ENCODE peak calls at places on chromosomes 1 and 21, in four cellular contexts. One of them, this sample, is unnamed.
A peak's percentile ranks its signal among the peaks of the same experiment; 100 is the strongest.

GRCh38 chr1:85343612-85344255 is 67.3 kb upstream of the BCL10 start:
- DNase-seq in putamen: no peak
- DNase-seq in activated CD4-positive, alpha-beta T cell treated with anti-CD3 and anti-CD28 coated beads, Interleukin-2, amount 50 U/mL, for 24 hours: no peak
- DNase-seq in cortex of kidney: no peak
- DNase-seq in this sample: no peak

GRCh38 chr1:14909920-14910466 is 243.6 kb upstream of the TMEM51 start:
- DNase-seq in putamen: no peak
- DNase-seq in activated CD4-positive, alpha-beta T cell treated with anti-CD3 and anti-CD28 coated beads, Interleukin-2, amount 50 U/mL, for 24 hours: no peak
- DNase-seq in cortex of kidney: no peak
- DNase-seq in this sample: no peak

GRCh38 chr1:44418022-44418673 is 13.1 kb downstream of the RNF220 start:
- DNase-seq in putamen: no peak
- DNase-seq in activated CD4-positive, alpha-beta T cell treated with anti-CD3 and anti-CD28 coated beads, Interleukin-2, amount 50 U/mL, for 24 hours: no peak
- DNase-seq in cortex of kidney: no peak
- DNase-seq in this sample: no peak

GRCh38 chr1:95048332-95048731 is 24.4 kb downstream of the ALG14 start:
- DNase-seq in putamen: no peak
- DNase-seq in activated CD4-positive, alpha-beta T cell treated with anti-CD3 and anti-CD28 coated beads, Interleukin-2, amount 50 U/mL, for 24 hours: no peak
- DNase-seq in cortex of kidney: no peak
- DNase-seq in this sample: no peak

GRCh38 chr1:218346391-218347204 is 1.5 kb downstream of the TGFB2 start:
- DNase-seq in putamen: no peak
- DNase-seq in activated CD4-positive, alpha-beta T cell treated with anti-CD3 and anti-CD28 coated beads, Interleukin-2, amount 50 U/mL, for 24 hours: no peak
- DNase-seq in cortex of kidney: no peak
- DNase-seq in this sample: no peak

GRCh38 chr1:21669287-21670058 is at the start of gene RAP1GAP:
- DNase-seq in putamen: no peak
- DNase-seq in activated CD4-positive, alpha-beta T cell treated with anti-CD3 and anti-CD28 coated beads, Interleukin-2, amount 50 U/mL, for 24 hours: no peak
- DNase-seq in cortex of kidney: no peak
- DNase-seq in this sample: no peak

GRCh38 chr1:67532452-67533216 is 102.4 kb upstream of the SERBP1 start:
- DNase-seq in putamen: peak; percentile 58
- DNase-seq in activated CD4-positive, alpha-beta T cell treated with anti-CD3 and anti-CD28 coated beads, Interleukin-2, amount 50 U/mL, for 24 hours: no peak
- DNase-seq in cortex of kidney: no peak
- DNase-seq in this sample: peak; percentile 80

GRCh38 chr1:53634571-53634979 is 104.4 kb downstream of the GLIS1 start:
- DNase-seq in putamen: no peak
- DNase-seq in activated CD4-positive, alpha-beta T cell treated with anti-CD3 and anti-CD28 coated beads, Interleukin-2, amount 50 U/mL, for 24 hours: no peak
- DNase-seq in cortex of kidney: no peak
- DNase-seq in this sample: no peak

GRCh38 chr21:37594472-37594951 is 227.9 kb downstream of the DYRK1A start:
- DNase-seq in putamen: no peak
- DNase-seq in activated CD4-positive, alpha-beta T cell treated with anti-CD3 and anti-CD28 coated beads, Interleukin-2, amount 50 U/mL, for 24 hours: no peak
- DNase-seq in cortex of kidney: no peak
- DNase-seq in this sample: no peak

GRCh38 chr1:31095298-31095981 is 29.9 kb upstream of the PUM1 start:
- DNase-seq in putamen: no peak
- DNase-seq in activated CD4-positive, alpha-beta T cell treated with anti-CD3 and anti-CD28 coated beads, Interleukin-2, amount 50 U/mL, for 24 hours: no peak
- DNase-seq in cortex of kidney: no peak
- DNase-seq in this sample: no peak

GRCh38 chr1:97567000-97567749 is 353.7 kb downstream of the DPYD start:
- DNase-seq in putamen: no peak
- DNase-seq in activated CD4-positive, alpha-beta T cell treated with anti-CD3 and anti-CD28 coated beads, Interleukin-2, amount 50 U/mL, for 24 hours: no peak
- DNase-seq in cortex of kidney: no peak
- DNase-seq in this sample: no peak

GRCh38 chr1:151718011-151718431 is 1.4 kb upstream of the CELF3 start:
- DNase-seq in putamen: no peak
- DNase-seq in activated CD4-positive, alpha-beta T cell treated with anti-CD3 and anti-CD28 coated beads, Interleukin-2, amount 50 U/mL, for 24 hours: no peak
- DNase-seq in cortex of kidney: no peak
- DNase-seq in this sample: no peak

GRCh38 chr1:56715161-56715560 is 70.0 kb downstream of the PRKAA2 start:
- DNase-seq in putamen: no peak
- DNase-seq in activated CD4-positive, alpha-beta T cell treated with anti-CD3 and anti-CD28 coated beads, Interleukin-2, amount 50 U/mL, for 24 hours: no peak
- DNase-seq in cortex of kidney: no peak
- DNase-seq in this sample: no peak

GRCh38 chr1:2468041-2468472 is 8.0 kb upstream of the PLCH2 start:
- DNase-seq in putamen: no peak
- DNase-seq in activated CD4-positive, alpha-beta T cell treated with anti-CD3 and anti-CD28 coated beads, Interleukin-2, amount 50 U/mL, for 24 hours: no peak
- DNase-seq in cortex of kidney: no peak
- DNase-seq in this sample: no peak

GRCh38 chr21:41675574-41675973 is 91.3 kb downstream of the RIPK4 start:
- DNase-seq in putamen: no peak
- DNase-seq in activated CD4-positive, alpha-beta T cell treated with anti-CD3 and anti-CD28 coated beads, Interleukin-2, amount 50 U/mL, for 24 hours: no peak
- DNase-seq in cortex of kidney: no peak
- DNase-seq in this sample: no peak

GRCh38 chr1:23525558-23526174 is 5.4 kb downstream of the E2F2 start:
- DNase-seq in putamen: no peak
- DNase-seq in activated CD4-positive, alpha-beta T cell treated with anti-CD3 and anti-CD28 coated beads, Interleukin-2, amount 50 U/mL, for 24 hours: no peak
- DNase-seq in cortex of kidney: no peak
- DNase-seq in this sample: no peak

GRCh38 chr1:155636397-155637153 is 26.6 kb downstream of the MSTO1 start:
- DNase-seq in putamen: no peak
- DNase-seq in activated CD4-positive, alpha-beta T cell treated with anti-CD3 and anti-CD28 coated beads, Interleukin-2, amount 50 U/mL, for 24 hours: no peak
- DNase-seq in cortex of kidney: no peak
- DNase-seq in this sample: no peak

GRCh38 chr1:13749543-13750307 is 49.7 kb downstream of the PRDM2 start:
- DNase-seq in putamen: no peak
- DNase-seq in activated CD4-positive, alpha-beta T cell treated with anti-CD3 and anti-CD28 coated beads, Interleukin-2, amount 50 U/mL, for 24 hours: peak; percentile 27
- DNase-seq in cortex of kidney: no peak
- DNase-seq in this sample: no peak

GRCh38 chr21:35178812-35179211 is 129.7 kb upstream of the RUNX1 start:
- DNase-seq in putamen: no peak
- DNase-seq in activated CD4-positive, alpha-beta T cell treated with anti-CD3 and anti-CD28 coated beads, Interleukin-2, amount 50 U/mL, for 24 hours: no peak
- DNase-seq in cortex of kidney: no peak
- DNase-seq in this sample: peak; percentile 32

GRCh38 chr1:107782192-107782845 is 182.7 kb downstream of the VAV3 start:
- DNase-seq in putamen: peak; percentile 54
- DNase-seq in activated CD4-positive, alpha-beta T cell treated with anti-CD3 and anti-CD28 coated beads, Interleukin-2, amount 50 U/mL, for 24 hours: no peak
- DNase-seq in cortex of kidney: no peak
- DNase-seq in this sample: no peak

GRCh38 chr1:54045487-54045886 is 7.5 kb downstream of the TMEM59 start:
- DNase-seq in putamen: peak; percentile 50
- DNase-seq in activated CD4-positive, alpha-beta T cell treated with anti-CD3 and anti-CD28 coated beads, Interleukin-2, amount 50 U/mL, for 24 hours: no peak
- DNase-seq in cortex of kidney: no peak
- DNase-seq in this sample: no peak

GRCh38 chr1:153260980-153261792 is 1.7 kb downstream of the LORICRIN start:
- DNase-seq in putamen: no peak
- DNase-seq in activated CD4-positive, alpha-beta T cell treated with anti-CD3 and anti-CD28 coated beads, Interleukin-2, amount 50 U/mL, for 24 hours: no peak
- DNase-seq in cortex of kidney: no peak
- DNase-seq in this sample: no peak

GRCh38 chr1:86965012-86965826 is 50.8 kb downstream of the HS2ST1 start:
- DNase-seq in putamen: no peak
- DNase-seq in activated CD4-positive, alpha-beta T cell treated with anti-CD3 and anti-CD28 coated beads, Interleukin-2, amount 50 U/mL, for 24 hours: no peak
- DNase-seq in cortex of kidney: no peak
- DNase-seq in this sample: peak; percentile 24

GRCh38 chr21:36465481-36465880 is 14.4 kb downstream of the CLDN14 start:
- DNase-seq in putamen: no peak
- DNase-seq in activated CD4-positive, alpha-beta T cell treated with anti-CD3 and anti-CD28 coated beads, Interleukin-2, amount 50 U/mL, for 24 hours: no peak
- DNase-seq in cortex of kidney: no peak
- DNase-seq in this sample: no peak

GRCh38 chr1:19949016-19949415 is 25.6 kb upstream of the PLA2G2E start:
- DNase-seq in putamen: no peak
- DNase-seq in activated CD4-positive, alpha-beta T cell treated with anti-CD3 and anti-CD28 coated beads, Interleukin-2, amount 50 U/mL, for 24 hours: no peak
- DNase-seq in cortex of kidney: no peak
- DNase-seq in this sample: peak; percentile 13

GRCh38 chr21:33642896-33643657 is 776 bp downstream of the ITSN1 start:
- DNase-seq in putamen: peak; percentile 17
- DNase-seq in activated CD4-positive, alpha-beta T cell treated with anti-CD3 and anti-CD28 coated beads, Interleukin-2, amount 50 U/mL, for 24 hours: peak; percentile 0
- DNase-seq in cortex of kidney: no peak
- DNase-seq in this sample: no peak

GRCh38 chr21:38807481-38807880 is 1.8 kb downstream of the ETS2 start:
- DNase-seq in putamen: no peak
- DNase-seq in activated CD4-positive, alpha-beta T cell treated with anti-CD3 and anti-CD28 coated beads, Interleukin-2, amount 50 U/mL, for 24 hours: no peak
- DNase-seq in cortex of kidney: no peak
- DNase-seq in this sample: no peak

GRCh38 chr1:63127376-63127775 is 195.0 kb upstream of the FOXD3 start:
- DNase-seq in putamen: no peak
- DNase-seq in activated CD4-positive, alpha-beta T cell treated with anti-CD3 and anti-CD28 coated beads, Interleukin-2, amount 50 U/mL, for 24 hours: no peak
- DNase-seq in cortex of kidney: no peak
- DNase-seq in this sample: no peak